ENCODE peak calls at places on chromosome 16, in five cellular contexts. One of them, this sample, is unnamed.

GRCh38 chr16:89020068-89020924 is 43.3 kb upstream of the CBFA2T3 start:
- DNase-seq in K562: peak
- DNase-seq in H1: no peak
- DNase-seq in HepG2: no peak
- DNase-seq in GM12878: peak
- DNase-seq in this sample: no peak

GRCh38 chr16:77437859-77438258 is 3.0 kb upstream of the ADAMTS18 start:
- DNase-seq in K562: no peak
- DNase-seq in H1: no peak
- DNase-seq in HepG2: no peak
- DNase-seq in GM12878: no peak
- DNase-seq in this sample: no peak

GRCh38 chr16:51851111-51851510 is 695.8 kb downstream of the TOX3 start:
- DNase-seq in K562: no peak
- DNase-seq in H1: no peak
- DNase-seq in HepG2: no peak
- DNase-seq in GM12878: no peak
- DNase-seq in this sample: no peak

GRCh38 chr16:48321307-48322036 is 63.7 kb downstream of the SIAH1 start:
- DNase-seq in K562: no peak
- DNase-seq in H1: no peak
- DNase-seq in HepG2: no peak
- DNase-seq in GM12878: no peak
- DNase-seq in this sample: no peak

GRCh38 chr16:48505705-48506104 is 104.3 kb downstream of the N4BP1 start:
- DNase-seq in K562: no peak
- DNase-seq in H1: no peak
- DNase-seq in HepG2: no peak
- DNase-seq in GM12878: no peak
- DNase-seq in this sample: no peak

GRCh38 chr16:66107661-66108060 is 258.8 kb upstream of the CDH5 start:
- DNase-seq in K562: no peak
- DNase-seq in H1: no peak
- DNase-seq in HepG2: no peak
- DNase-seq in GM12878: no peak
- DNase-seq in this sample: no peak

GRCh38 chr16:56985288-56985961 is 3.9 kb upstream of the NLRC5 start:
- DNase-seq in K562: no peak
- DNase-seq in H1: no peak
- DNase-seq in HepG2: no peak
- DNase-seq in GM12878: no peak
- DNase-seq in this sample: no peak

GRCh38 chr16:47574091-47575054 is 113.2 kb downstream of the PHKB start:
- DNase-seq in K562: no peak
- DNase-seq in H1: no peak
- DNase-seq in HepG2: no peak
- DNase-seq in GM12878: peak
- DNase-seq in this sample: no peak

GRCh38 chr16:24700549-24701392 is 28.7 kb upstream of the TNRC6A start:
- DNase-seq in K562: peak
- DNase-seq in H1: peak
- DNase-seq in HepG2: peak
- DNase-seq in GM12878: no peak
- DNase-seq in this sample: no peak

GRCh38 chr16:49276646-49277385 is 4.8 kb downstream of the CBLN1 start:
- DNase-seq in K562: no peak
- DNase-seq in H1: no peak
- DNase-seq in HepG2: no peak
- DNase-seq in GM12878: no peak
- DNase-seq in this sample: no peak

GRCh38 chr16:15907863-15908478 is 19.6 kb upstream of the CEP20 start:
- DNase-seq in K562: peak
- DNase-seq in H1: peak
- DNase-seq in HepG2: peak
- DNase-seq in GM12878: peak
- DNase-seq in this sample: peak

GRCh38 chr16:69610356-69610755 is 44.6 kb downstream of the NFAT5 start:
- DNase-seq in K562: no peak
- DNase-seq in H1: no peak
- DNase-seq in HepG2: no peak
- DNase-seq in GM12878: no peak
- DNase-seq in this sample: no peak

GRCh38 chr16:88533381-88533831 is 36.8 kb upstream of the ZC3H18 start:
- DNase-seq in K562: no peak
- DNase-seq in H1: no peak
- DNase-seq in HepG2: no peak
- DNase-seq in GM12878: no peak
- DNase-seq in this sample: no peak

GRCh38 chr16:79170565-79171242 is 429.8 kb downstream of the MAF start:
- DNase-seq in K562: no peak
- DNase-seq in H1: no peak
- DNase-seq in HepG2: no peak
- DNase-seq in GM12878: no peak
- DNase-seq in this sample: no peak

GRCh38 chr16:3642397-3643094 is 11.9 kb upstream of the DNASE1 start:
- DNase-seq in K562: peak
- DNase-seq in H1: no peak
- DNase-seq in HepG2: no peak
- DNase-seq in GM12878: no peak
- DNase-seq in this sample: no peak

GRCh38 chr16:82639666-82640336 is 13.0 kb downstream of the CDH13 start:
- DNase-seq in K562: peak
- DNase-seq in H1: no peak
- DNase-seq in HepG2: peak
- DNase-seq in GM12878: no peak
- DNase-seq in this sample: no peak

GRCh38 chr16:68227183-68227793 is 8.6 kb downstream of the ESRP2 start:
- DNase-seq in K562: no peak
- DNase-seq in H1: no peak
- DNase-seq in HepG2: no peak
- DNase-seq in GM12878: peak
- DNase-seq in this sample: no peak

GRCh38 chr16:68402748-68403040 is 45.6 kb downstream of the SMPD3 start:
- DNase-seq in K562: no peak
- DNase-seq in H1: no peak
- DNase-seq in HepG2: no peak
- DNase-seq in GM12878: no peak
- DNase-seq in this sample: no peak

GRCh38 chr16:27806986-27807385 is 256.5 kb downstream of the GSG1L start:
- DNase-seq in K562: no peak
- DNase-seq in H1: no peak
- DNase-seq in HepG2: no peak
- DNase-seq in GM12878: no peak
- DNase-seq in this sample: no peak

GRCh38 chr16:67116388-67117311 is 6.9 kb downstream of the PHAF1 start:
- DNase-seq in K562: no peak
- DNase-seq in H1: no peak
- DNase-seq in HepG2: peak
- DNase-seq in GM12878: no peak
- DNase-seq in this sample: no peak

GRCh38 chr16:48542020-48542473 is 67.9 kb downstream of the N4BP1 start:
- DNase-seq in K562: no peak
- DNase-seq in H1: no peak
- DNase-seq in HepG2: no peak
- DNase-seq in GM12878: no peak
- DNase-seq in this sample: no peak

GRCh38 chr16:76081936-76082335 is 195.3 kb upstream of the CNTNAP4 start:
- DNase-seq in K562: no peak
- DNase-seq in H1: no peak
- DNase-seq in HepG2: no peak
- DNase-seq in GM12878: no peak
- DNase-seq in this sample: no peak

GRCh38 chr16:25063102-25063501 is 47.9 kb upstream of the ARHGAP17 start:
- DNase-seq in K562: no peak
- DNase-seq in H1: no peak
- DNase-seq in HepG2: no peak
- DNase-seq in GM12878: no peak
- DNase-seq in this sample: no peak

GRCh38 chr16:30104492-30104891 is 8.5 kb upstream of the YPEL3 start:
- DNase-seq in K562: no peak
- DNase-seq in H1: no peak
- DNase-seq in HepG2: no peak
- DNase-seq in GM12878: no peak
- DNase-seq in this sample: no peak
- TF ChIP-seq POLR2AphosphoS5 in K562: no peak
- TF ChIP-seq POLR2AphosphoS5 in H1: no peak
- TF ChIP-seq POLR2AphosphoS5 in HepG2: no peak
- TF ChIP-seq POLR2AphosphoS5 in GM12878: no peak
- TF ChIP-seq POLR2AphosphoS5 in this sample: no peak

GRCh38 chr16:2532494-2533141 is 1.4 kb upstream of the CEMP1 start:
- DNase-seq in K562: peak
- DNase-seq in H1: no peak
- DNase-seq in HepG2: peak
- DNase-seq in GM12878: peak
- DNase-seq in this sample: peak
- TF ChIP-seq POLR2A in K562: peak
- TF ChIP-seq POLR2A in H1: no peak
- TF ChIP-seq POLR2A in HepG2: no peak
- TF ChIP-seq POLR2A in GM12878: peak
- TF ChIP-seq POLR2A in this sample: no peak

GRCh38 chr16:85058909-85059308 is 31.3 kb downstream of the KIAA0513 start:
- DNase-seq in K562: no peak
- DNase-seq in H1: no peak
- DNase-seq in HepG2: no peak
- DNase-seq in GM12878: no peak
- DNase-seq in this sample: no peak

GRCh38 chr16:85055503-85056210 is 28.1 kb downstream of the KIAA0513 start:
- DNase-seq in K562: peak
- DNase-seq in H1: no peak
- DNase-seq in HepG2: peak
- DNase-seq in GM12878: peak
- DNase-seq in this sample: no peak

GRCh38 chr16:85056211-85056748 is 28.7 kb downstream of the KIAA0513 start:
- DNase-seq in K562: peak
- DNase-seq in H1: no peak
- DNase-seq in HepG2: peak
- DNase-seq in GM12878: no peak
- DNase-seq in this sample: no peak

GRCh38 chr16:85057948-85058347 is 30.4 kb downstream of the KIAA0513 start:
- DNase-seq in K562: no peak
- DNase-seq in H1: no peak
- DNase-seq in HepG2: no peak
- DNase-seq in GM12878: peak
- DNase-seq in this sample: no peak

DNA sequence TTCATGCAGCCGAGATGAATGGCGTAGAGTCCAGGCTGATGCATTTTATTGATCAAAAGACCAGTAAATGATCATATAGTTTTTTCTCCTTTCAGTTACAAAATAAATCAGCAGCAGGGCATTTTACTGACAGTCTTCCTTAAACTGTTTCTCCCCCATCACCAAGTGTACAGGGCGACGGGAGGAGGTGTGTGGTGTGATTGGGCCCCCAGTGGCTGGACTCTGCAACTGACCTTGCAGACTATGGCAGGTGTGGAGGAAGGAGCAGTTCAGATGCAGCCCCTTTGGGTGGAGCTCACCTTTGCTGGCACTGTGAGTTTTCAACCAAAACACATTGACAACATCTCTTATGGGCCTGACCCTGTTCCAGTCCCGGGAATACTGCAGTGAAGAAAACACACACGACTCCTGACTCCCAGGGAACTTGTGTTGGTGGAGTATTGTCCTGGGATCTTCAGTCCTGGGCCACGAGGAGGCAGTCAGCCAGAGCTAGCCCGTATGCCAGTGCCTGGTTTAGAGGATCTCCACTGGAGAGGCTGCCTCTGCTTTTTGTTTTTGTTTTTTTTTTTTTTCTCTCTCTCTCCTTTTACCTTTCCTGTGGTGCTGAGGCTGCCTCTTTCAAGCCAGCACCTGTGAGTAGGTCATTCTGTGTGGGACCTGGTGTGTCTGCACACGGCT is 29.8 kb downstream of the KIAA0513 start:
- DNase-seq in K562: peak
- DNase-seq in H1: no peak
- DNase-seq in HepG2: peak
- DNase-seq in GM12878: no peak
- DNase-seq in this sample: no peak
- TF ChIP-seq TAF1 in K562: no peak
- TF ChIP-seq TAF1 in H1: no peak
- TF ChIP-seq TAF1 in HepG2: no peak
- TF ChIP-seq TAF1 in GM12878: no peak
- TF ChIP-seq TAF1 in this sample: no peak

GRCh38 chr16:81625544-81626152 is 153.4 kb upstream of the PLCG2 start:
- DNase-seq in K562: no peak
- DNase-seq in H1: no peak
- DNase-seq in HepG2: no peak
- DNase-seq in GM12878: no peak
- DNase-seq in this sample: peak
- TF ChIP-seq POLR2AphosphoS5 in K562: no peak
- TF ChIP-seq POLR2AphosphoS5 in H1: no peak
- TF ChIP-seq POLR2AphosphoS5 in HepG2: no peak
- TF ChIP-seq POLR2AphosphoS5 in GM12878: no peak
- TF ChIP-seq POLR2AphosphoS5 in this sample: no peak

GRCh38 chr16:30893744-30894539 is at the start of gene BCL7C:
- DNase-seq in K562: peak
- DNase-seq in H1: no peak
- DNase-seq in HepG2: peak
- DNase-seq in GM12878: no peak
- DNase-seq in this sample: peak
- TF ChIP-seq POLR2A in K562: peak
- TF ChIP-seq POLR2A in H1: no peak
- TF ChIP-seq POLR2A in HepG2: peak
- TF ChIP-seq POLR2A in GM12878: peak
- TF ChIP-seq POLR2A in this sample: peak

GRCh38 chr16:14565688-14566025 is 64.4 kb downstream of the PARN start:
- DNase-seq in K562: no peak
- DNase-seq in H1: no peak
- DNase-seq in HepG2: no peak
- DNase-seq in GM12878: no peak
- DNase-seq in this sample: no peak
- TF ChIP-seq TAF1 in K562: no peak
- TF ChIP-seq TAF1 in H1: no peak
- TF ChIP-seq TAF1 in HepG2: no peak
- TF ChIP-seq TAF1 in GM12878: no peak
- TF ChIP-seq TAF1 in this sample: no peak

DNA sequence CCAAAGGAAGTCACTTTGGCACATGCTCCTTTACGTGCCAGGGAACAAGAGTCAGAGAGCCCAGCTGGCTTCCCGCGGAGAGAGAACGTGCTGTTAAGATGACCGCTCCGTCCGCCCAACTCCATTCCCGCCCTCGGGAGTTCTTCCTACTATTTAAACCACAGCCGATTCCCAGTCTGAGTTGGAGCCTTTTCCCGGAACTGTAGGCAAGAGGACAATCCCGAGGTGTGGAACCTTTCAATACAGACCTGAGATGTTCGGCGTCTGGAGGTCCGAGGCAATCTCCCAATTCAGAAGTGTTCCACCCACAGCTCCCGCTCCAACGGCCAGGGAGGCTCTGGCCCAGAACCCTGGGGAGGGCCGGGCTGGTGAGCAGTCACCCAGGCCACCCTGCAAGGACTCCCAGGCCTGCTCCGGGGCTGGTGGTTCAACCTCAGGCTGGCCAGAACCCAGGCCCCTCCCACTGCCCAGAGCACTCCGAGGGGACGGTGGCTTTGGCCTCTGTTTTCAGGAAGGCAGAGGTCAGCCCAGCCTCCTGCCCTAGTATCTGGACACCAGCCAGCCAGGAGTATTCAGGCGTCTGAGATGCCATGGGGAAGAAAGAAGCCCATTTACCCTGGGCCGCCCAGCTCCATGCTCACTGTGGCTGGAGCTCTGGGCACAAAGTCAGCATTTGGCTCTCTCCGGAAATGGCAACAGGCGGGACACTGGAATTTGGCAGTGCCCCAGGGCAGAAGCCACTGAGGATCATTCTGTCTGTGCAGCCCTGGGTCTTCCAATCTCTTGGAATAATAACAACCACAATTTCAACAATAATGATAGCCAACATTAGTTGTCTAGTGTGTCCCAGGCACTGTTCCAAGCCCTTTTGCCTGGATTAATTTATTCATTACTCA is 21.4 kb downstream of the EMP2 start:
- DNase-seq in K562: no peak
- DNase-seq in H1: no peak
- DNase-seq in HepG2: no peak
- DNase-seq in GM12878: no peak
- DNase-seq in this sample: no peak
- TF ChIP-seq POLR2AphosphoS5 in K562: no peak
- TF ChIP-seq POLR2AphosphoS5 in H1: no peak
- TF ChIP-seq POLR2AphosphoS5 in HepG2: no peak
- TF ChIP-seq POLR2AphosphoS5 in GM12878: no peak
- TF ChIP-seq POLR2AphosphoS5 in this sample: no peak

This sample was measured in GM12892.